ENCODE peak calls at places on chromosomes 4 and X, in six cellular contexts. C, M, N, Z, F and D are unnamed samples.

GRCh38 chrX:12080265-12080664 is 58.0 kb upstream of the FRMPD4 start:
- DNase-seq in C (peak; percentile 69), F (peak; percentile 55), Z (no peak), N (no peak), M (peak; percentile 59), D (peak; percentile 37)

GRCh38 chr4:89253935-89254334 is 53.7 kb downstream of the GPRIN3 start:
- DNase-seq in M (no peak), F (no peak), N (no peak), Z (no peak), C (no peak), D (no peak)

GRCh38 chr4:156778606-156779005 is 193.0 kb downstream of the PDGFC start:
- DNase-seq in N (no peak), C (peak; percentile 89), M (peak; percentile 88), Z (no peak), F (peak; percentile 91), D (no peak)

GRCh38 chr4:79688696-79689095 is 280.7 kb upstream of the GK2 start:
- DNase-seq in C (no peak), M (no peak), F (no peak), Z (no peak), N (no peak), D (no peak)

GRCh38 chr4:184400375-184400870 is 73.9 kb downstream of the IRF2 start:
- DNase-seq in C (peak; percentile 97), N (no peak), M (peak; percentile 98), Z (no peak), F (peak; percentile 97), D (peak; percentile 58)

GRCh38 chr4:110619401-110620247 is 3.3 kb downstream of the PITX2 start:
- DNase-seq in N (no peak), M (no peak), C (no peak), Z (peak; percentile 95), F (no peak), D (no peak)

GRCh38 chr4:128859887-128860774 is 50.6 kb downstream of the JADE1 start:
- DNase-seq in C (peak; percentile 63), Z (no peak), N (no peak), F (peak; percentile 96), M (peak; percentile 68), D (no peak)

GRCh38 chr4:36269533-36269932 is 11.9 kb upstream of the DTHD1 start:
- DNase-seq in Z (no peak), C (no peak), N (no peak), F (no peak), M (no peak), D (no peak)

GRCh38 chr4:105542032-105542431 is 10.4 kb upstream of the ARHGEF38 start:
- DNase-seq in N (no peak), Z (no peak), C (no peak), F (no peak), M (no peak), D (no peak)

DNA sequence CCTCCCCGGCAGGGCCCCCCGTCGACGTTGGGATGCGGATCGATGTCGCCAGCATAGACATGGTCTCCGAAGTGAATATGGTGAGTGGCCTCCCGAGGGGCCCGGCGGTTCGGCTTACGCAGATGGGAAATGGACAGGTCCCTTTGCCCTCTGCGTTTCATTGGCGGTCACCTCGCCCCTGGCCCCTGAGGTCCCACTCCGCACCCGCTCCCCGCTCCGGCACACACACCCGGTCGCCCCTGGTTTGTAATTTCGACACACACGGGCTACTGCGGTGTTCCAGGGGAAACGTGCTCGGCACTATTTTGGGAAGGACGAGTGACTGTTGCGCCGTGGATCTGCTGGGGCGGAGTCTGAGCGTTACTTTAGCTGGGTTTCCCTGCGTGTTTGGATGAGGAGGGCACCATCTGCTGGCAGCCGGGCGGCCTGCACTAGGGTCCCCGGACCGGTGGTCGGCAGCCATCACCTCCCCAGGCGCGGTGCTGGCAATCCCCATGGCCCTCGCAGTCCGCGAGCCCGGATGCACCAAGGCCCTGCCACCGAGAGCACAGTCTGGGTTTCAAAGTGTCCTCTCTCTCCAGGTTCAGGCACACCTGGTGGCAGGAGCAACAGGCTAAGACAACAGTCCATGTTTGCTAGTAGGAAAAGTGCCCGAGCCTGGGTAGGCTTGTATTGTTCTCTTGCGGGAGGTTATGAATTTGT is 1.2 kb downstream of the GABRB1 start:
- DNase-seq in N (peak; percentile 75), M (peak; percentile 65), C (peak; percentile 60), Z (peak; percentile 96), F (peak; percentile 65), D (peak; percentile 87)
- H3K4me3 ChIP-seq in N (peak overlapping the region; percentile 80), M (peak overlapping the region; percentile 64), C (peak overlapping the region; percentile 56), Z (peak overlapping the region; percentile 88), F (peak overlapping the region; percentile 58), D (peak overlapping the region; percentile 53)

GRCh38 chr4:374298-375160 is 36.9 kb downstream of the ZNF141 start:
- DNase-seq in F (no peak), M (no peak), N (no peak), Z (no peak), C (no peak), D (no peak)
- H3K4me3 ChIP-seq in F (no peak overlapping the region), M (no peak overlapping the region), N (no peak overlapping the region), Z (peak overlapping the region; percentile 75), C (no peak overlapping the region), D (no peak overlapping the region)

DNA sequence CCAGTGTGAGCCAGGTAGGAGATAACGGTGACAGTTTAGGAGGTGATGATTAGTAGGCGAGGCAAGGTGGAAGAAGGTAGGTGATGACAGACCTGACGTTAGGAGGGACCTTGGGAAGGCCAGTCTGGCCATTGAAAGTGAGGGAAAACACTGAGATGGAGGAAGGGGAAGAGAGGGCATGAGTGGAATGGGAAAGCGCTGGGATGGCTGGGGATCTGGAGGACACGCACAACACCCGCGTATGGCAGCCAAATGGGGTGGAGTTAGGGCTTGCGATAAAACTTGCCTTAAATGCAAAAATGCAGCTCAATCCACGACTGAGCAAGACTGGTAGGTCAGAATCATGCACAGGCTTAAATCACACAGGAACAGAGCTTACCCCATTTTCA is 598 bp upstream of the CDKL2 start:
- DNase-seq in N (peak; percentile 11), C (no peak), Z (no peak), F (no peak), M (no peak), D (no peak)
- H3K4me3 ChIP-seq in N (peak overlapping the region; percentile 57), C (peak overlapping the region; percentile 65), Z (peak overlapping the region; percentile 88), F (peak overlapping the region; percentile 66), M (peak overlapping the region; percentile 80), D (peak overlapping the region; percentile 53)

GRCh38 chrX:48540480-48540879 is 966 bp downstream of the TBC1D25 start:
- DNase-seq in C (no peak), F (no peak), N (no peak), M (no peak), Z (no peak), D (no peak)
- H3K4me3 ChIP-seq in C (peak overlapping the region; percentile 76), F (peak overlapping the region; percentile 89), N (peak overlapping the region; percentile 59), M (peak overlapping the region; percentile 75), Z (peak overlapping the region; percentile 79), D (peak overlapping the region; percentile 71)

DNA sequence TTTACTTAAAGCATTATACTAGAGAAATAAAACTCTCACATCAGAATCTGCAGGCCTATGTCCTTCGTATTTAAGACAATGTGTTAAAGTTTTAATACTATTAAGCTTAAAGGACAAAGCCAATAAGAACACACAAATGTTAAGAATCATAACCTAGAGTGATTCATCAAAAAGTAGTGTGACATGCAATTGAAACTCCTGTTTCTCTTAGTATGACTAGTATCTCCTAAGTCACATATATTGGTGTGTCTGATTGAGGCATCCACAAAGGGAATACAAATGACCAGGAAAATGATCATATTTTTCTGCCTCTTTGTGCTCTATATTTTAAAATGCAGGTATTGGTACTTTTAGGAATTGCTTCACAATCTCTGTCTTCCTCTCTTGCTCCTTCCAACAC is 23.8 kb downstream of the GPRASP3 start:
- DNase-seq in Z (no peak), F (no peak), C (no peak), M (no peak), N (no peak), D (no peak)
- H3K4me3 ChIP-seq in Z (no peak overlapping the region), F (no peak overlapping the region), C (no peak overlapping the region), M (no peak overlapping the region), N (no peak overlapping the region), D (no peak overlapping the region)

GRCh38 chr4:42641155-42641554 is 15.8 kb downstream of the ATP8A1 start:
- DNase-seq in Z (no peak), N (no peak), F (no peak), M (no peak), C (no peak), D (no peak)

GRCh38 chr4:42642136-42642797 is 14.6 kb downstream of the ATP8A1 start:
- DNase-seq in C (no peak), F (no peak), M (no peak), N (no peak), Z (no peak), D (no peak)

GRCh38 chr4:42638993-42639392 is 17.9 kb downstream of the ATP8A1 start:
- DNase-seq in M (no peak), Z (no peak), F (no peak), N (no peak), C (no peak), D (no peak)

GRCh38 chr4:42641696-42642095 is 15.2 kb downstream of the ATP8A1 start:
- DNase-seq in F (no peak), Z (no peak), C (no peak), N (no peak), M (no peak), D (no peak)

DNA sequence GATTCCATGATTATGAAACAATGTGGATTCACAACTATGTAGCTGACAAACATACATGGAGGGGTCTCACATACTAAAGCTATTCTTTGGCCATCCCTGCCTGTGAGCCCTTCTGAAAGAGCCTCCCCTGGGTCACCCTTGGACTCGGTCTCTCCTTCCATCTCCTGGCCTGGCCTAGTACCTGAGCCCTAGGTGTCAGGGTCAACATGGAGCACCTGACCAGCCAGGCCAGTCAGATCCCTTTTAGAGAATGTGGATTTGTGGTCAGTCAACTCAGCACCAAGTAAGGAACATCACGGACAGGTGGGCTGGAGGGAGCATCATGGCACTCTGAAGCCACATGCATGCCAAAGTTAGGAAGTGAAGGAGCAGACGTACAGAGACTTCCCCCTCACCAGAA is 16.3 kb downstream of the ATP8A1 start:
- DNase-seq in Z (no peak), F (no peak), M (no peak), N (no peak), C (no peak), D (no peak)
- H3K4me3 ChIP-seq in Z (no peak overlapping the region), F (no peak overlapping the region), M (no peak overlapping the region), N (no peak overlapping the region), C (no peak overlapping the region), D (no peak overlapping the region)